ENCODE peak calls at places on chromosomes 13 and 19, in eight cellular contexts. X is left ventricle myocardium inferior, B is esophagus squamous epithelium, Y is ovary, N is PC-3, K is OCI-LY7, V is T-helper 17 cell, Z is pancreas. R is an unnamed sample. For H3K9me3, the result is how much of the 10 kb centered on the place peaks cover.

GRCh38 chr19:20482721-20483120 is 82.9 kb downstream of the ZNF737 start:
- DNase-seq in Y (no peak), Z (no peak), V (no peak), X (no peak), N (no peak), B (no peak), K (peak), R (no peak)

GRCh38 chr13:75513271-75513670 is 24.4 kb downstream of the COMMD6 start:
- DNase-seq in N (no peak), V (no peak), Y (no peak), Z (no peak), K (no peak), B (no peak), X (no peak), R (no peak)

GRCh38 chr19:10086904-10087256 is 763 bp downstream of the SHFL start:
- DNase-seq in B (no peak), N (no peak), V (peak), K (no peak), Y (peak), Z (peak), X (no peak), R (no peak)

GRCh38 chr13:30739646-30740642 is 4.6 kb downstream of the ALOX5AP start:
- DNase-seq in K (peak), N (peak), Z (no peak), Y (no peak), X (no peak), B (no peak), V (peak), R (no peak)

GRCh38 chr13:35592457-35592856 is 116.0 kb upstream of the MAB21L1 start:
- DNase-seq in X (no peak), Y (no peak), N (no peak), V (no peak), B (no peak), K (no peak), Z (no peak), R (no peak)

GRCh38 chr19:5452594-5453565 is 2.3 kb upstream of the ZNRF4 start:
- DNase-seq in Z (no peak), B (no peak), V (no peak), X (no peak), K (peak), Y (no peak), N (peak), R (no peak)

GRCh38 chr13:35470671-35471465 is 5.6 kb downstream of the MAB21L1 start:
- DNase-seq in N (no peak), K (no peak), X (peak), Z (peak), Y (peak), V (no peak), B (no peak), R (no peak)

GRCh38 chr19:53977991-53978731 is 13.3 kb upstream of the CACNG6 start:
- DNase-seq in V (no peak), Y (no peak), K (no peak), B (no peak), N (peak), X (peak), Z (no peak), R (peak)

GRCh38 chr19:3575260-3575741 is 2.6 kb downstream of the HMG20B start:
- DNase-seq in Z (peak), V (no peak), B (no peak), Y (no peak), X (no peak), K (no peak), N (no peak), R (no peak)

GRCh38 chr19:54518844-54519243 is 16.2 kb downstream of the LAIR2 start:
- DNase-seq in X (no peak), N (peak), B (no peak), V (no peak), Y (no peak), K (no peak), Z (no peak), R (no peak)

GRCh38 chr19:1561236-1561842 is 6.8 kb downstream of the MEX3D start:
- DNase-seq in B (no peak), X (no peak), Z (peak), K (no peak), Y (no peak), V (no peak), N (no peak), R (no peak)

GRCh38 chr19:3289971-3290569 is 65.6 kb downstream of the CELF5 start:
- DNase-seq in B (no peak), Z (no peak), N (peak), Y (no peak), V (no peak), X (no peak), K (no peak), R (no peak)

GRCh38 chr13:73035660-73036059 is 23.1 kb upstream of the KLF5 start:
- DNase-seq in X (no peak), K (no peak), Y (no peak), Z (no peak), B (no peak), N (no peak), V (no peak), R (no peak)

GRCh38 chr19:50624949-50625600 is 14.6 kb downstream of the SYT3 start:
- DNase-seq in B (no peak), V (no peak), K (no peak), X (no peak), Z (no peak), Y (no peak), N (no peak), R (no peak)

GRCh38 chr13:86038490-86038889 is 239.3 kb upstream of the SLITRK6 start:
- DNase-seq in V (no peak), Z (no peak), Y (no peak), B (no peak), K (no peak), N (no peak), X (no peak), R (no peak)

GRCh38 chr13:20389696-20390525 is 135.7 kb downstream of the CRYL1 start:
- DNase-seq in N (no peak), K (no peak), B (no peak), Y (no peak), X (no peak), V (no peak), Z (no peak), R (no peak)

GRCh38 chr13:96984061-96984508 is 10.2 kb downstream of the OXGR1 start:
- DNase-seq in Y (no peak), B (no peak), N (peak), V (no peak), K (no peak), Z (peak), X (no peak), R (no peak)

GRCh38 chr13:109196896-109197295 is 567.5 kb downstream of the MYO16 start:
- DNase-seq in N (no peak), B (no peak), X (no peak), Y (no peak), K (no peak), Z (no peak), V (no peak), R (no peak)

GRCh38 chr13:28257305-28257704 is 119.0 kb downstream of the PAN3 start:
- DNase-seq in V (no peak), B (no peak), X (no peak), K (no peak), Y (no peak), N (no peak), Z (no peak), R (no peak)

GRCh38 chr13:39881887-39882286 is 226.4 kb downstream of the COG6 start:
- DNase-seq in Y (no peak), B (no peak), N (no peak), X (no peak), V (no peak), Z (no peak), K (no peak), R (no peak)

GRCh38 chr13:44172411-44172810 is 201.2 kb upstream of the SERP2 start:
- DNase-seq in B (no peak), V (no peak), N (peak), X (no peak), K (no peak), Y (no peak), Z (no peak), R (no peak)

GRCh38 chr19:56111601-56112312 is 9.3 kb downstream of the ZNF787 start:
- DNase-seq in V (no peak), B (no peak), Z (peak), K (no peak), X (peak), N (no peak), Y (no peak), R (peak)

GRCh38 chr13:35714096-35714495 is 237.6 kb upstream of the MAB21L1 start:
- DNase-seq in Z (no peak), X (no peak), V (no peak), B (no peak), Y (no peak), N (no peak), K (no peak), R (no peak)

DNA sequence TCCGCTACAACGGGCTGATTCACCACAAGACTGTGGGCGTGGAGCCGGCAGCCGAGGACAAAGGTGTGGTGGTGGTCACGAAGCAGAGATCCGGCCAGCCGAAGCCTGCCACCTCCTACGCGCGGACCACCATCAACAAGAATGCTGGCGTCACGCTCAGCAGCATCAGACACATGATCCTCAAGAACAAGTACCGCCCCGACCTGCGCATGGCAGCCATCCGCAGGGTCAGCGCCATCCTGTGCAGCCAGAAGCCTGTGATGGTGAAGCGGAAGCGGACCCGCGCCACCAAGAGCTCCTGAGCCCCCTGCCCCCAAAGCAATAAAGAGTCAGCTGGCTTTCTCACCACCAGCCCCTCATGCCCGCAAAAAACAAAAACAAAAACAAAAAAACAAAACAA is 34.4 kb downstream of the ZNF44 start:
- DNase-seq in B (no peak), V (no peak), Y (no peak), N (no peak), X (no peak), K (no peak), Z (no peak), R (no peak)
- H3K9me3 ChIP-seq in B (half or more), V (under half), Y (under half), N (under half), X (half or more), K (under half), Z (under half), R (under half)

GRCh38 chr19:23065306-23065705 is 51.5 kb upstream of the ZNF730 start:
- DNase-seq in Z (no peak), N (no peak), X (no peak), Y (no peak), V (no peak), K (no peak), B (no peak), R (no peak)
- H3K9me3 ChIP-seq in Z (under half), N (under half), X (under half), Y (under half), V (under half), K (under half), B (under half), R (under half)

GRCh38 chr19:37655689-37656491 is 625 bp upstream of the ZFP30 start:
- DNase-seq in Z (peak), Y (peak), V (peak), K (peak), X (peak), N (peak), B (peak), R (peak)

GRCh38 chr19:37654118-37654517 is 1.1 kb downstream of the ZFP30 start:
- DNase-seq in V (no peak), B (no peak), K (no peak), Z (no peak), X (no peak), N (no peak), Y (no peak), R (no peak)

GRCh38 chr19:37654833-37655688 is at the start of gene ZFP30:
- DNase-seq in B (peak), Z (peak), K (peak), V (peak), Y (peak), N (peak), X (peak), R (peak)

DNA sequence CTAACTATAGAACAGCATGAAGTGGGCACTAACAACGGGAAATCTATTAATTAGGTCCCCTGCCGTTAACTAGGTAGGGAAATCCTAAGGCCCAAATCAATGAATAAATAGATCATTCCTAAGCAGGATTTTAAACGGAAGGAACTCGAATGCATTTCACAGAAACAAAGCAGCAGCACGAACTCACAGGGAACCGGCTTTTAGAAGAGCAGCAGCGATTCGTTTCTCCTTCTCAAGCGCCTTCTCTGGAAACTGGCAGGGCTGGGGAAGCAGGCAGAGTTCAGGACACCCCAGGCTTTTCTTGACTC is 786 bp downstream of the ZFP30 start:
- DNase-seq in N (peak), V (no peak), B (no peak), X (no peak), K (peak), Y (no peak), Z (no peak), R (no peak)
- H3K9me3 ChIP-seq in N (under half), V (under half), B (under half), X (under half), K (under half), Y (under half), Z (under half), R (under half)

GRCh38 chr19:58086825-58087710 is 11.0 kb downstream of the ZSCAN18 start:
- DNase-seq in N (no peak), Y (no peak), K (no peak), Z (no peak), B (no peak), V (no peak), X (no peak), R (no peak)
- H3K9me3 ChIP-seq in N (under half), Y (under half), K (under half), Z (under half), B (half or more), V (under half), X (half or more), R (under half)

GRCh38 chr19:21491161-21491560 is 14.2 kb upstream of the ZNF429 start:
- DNase-seq in N (no peak), K (no peak), V (no peak), X (no peak), Z (no peak), Y (no peak), B (no peak), R (no peak)
- H3K9me3 ChIP-seq in N (under half), K (under half), V (under half), X (under half), Z (under half), Y (under half), B (under half), R (under half)

DNA sequence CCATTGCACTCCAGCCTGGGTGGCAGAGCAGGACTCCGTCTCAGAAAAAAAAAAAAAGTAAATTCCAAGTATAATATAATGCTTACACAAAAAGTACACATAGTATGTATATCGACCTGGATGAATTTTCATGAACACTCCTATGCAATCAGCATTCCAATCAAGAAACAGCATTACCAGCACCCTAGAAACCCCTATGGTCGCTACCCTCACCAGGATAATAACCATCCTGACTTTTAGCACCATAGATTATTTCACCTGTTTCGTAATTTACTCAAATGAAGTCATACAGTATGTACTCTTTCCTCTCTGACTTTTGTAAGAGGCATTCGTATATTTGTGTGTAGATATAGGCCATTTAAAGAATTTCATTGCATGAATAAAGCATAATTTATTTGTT is 47.6 kb downstream of the PCDH8 start:
- DNase-seq in V (no peak), B (no peak), X (no peak), N (no peak), Y (no peak), Z (no peak), K (no peak), R (no peak)
- H3K9me3 ChIP-seq in V (under half), B (under half), X (under half), N (under half), Y (under half), Z (under half), K (under half), R (under half)

GRCh38 chr13:113724780-113725315 is 34.2 kb upstream of the TMEM255B start:
- DNase-seq in Z (peak), B (peak), K (peak), N (peak), Y (peak), V (peak), X (peak), R (peak)
- H3K9me3 ChIP-seq in Z (under half), B (under half), K (under half), N (under half), Y (under half), V (under half), X (under half), R (under half)

DNA sequence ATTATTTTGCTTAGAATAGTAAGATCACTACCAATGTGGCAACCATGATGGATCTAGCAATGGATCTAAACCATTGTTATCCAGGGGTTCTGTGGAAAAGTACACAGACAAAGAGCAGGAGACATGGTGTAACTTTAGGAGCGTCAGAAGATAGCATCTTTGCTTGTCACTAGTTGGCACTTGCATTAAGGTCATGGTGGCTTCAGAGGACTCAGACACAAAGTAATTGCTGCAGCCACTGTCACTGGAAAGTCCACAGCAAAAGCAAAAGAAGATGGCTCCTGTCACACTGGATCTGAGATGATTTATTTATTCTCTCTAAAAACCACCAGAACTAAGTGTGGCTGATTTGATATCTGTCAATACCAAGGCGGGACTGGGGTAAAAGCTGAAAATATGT is 93.3 kb upstream of the PCDH20 start:
- DNase-seq in Y (no peak), N (no peak), B (no peak), V (no peak), X (no peak), K (no peak), Z (no peak), R (no peak)
- H3K9me3 ChIP-seq in Y (under half), N (under half), B (under half), V (under half), X (under half), K (under half), Z (under half), R (under half)

GRCh38 chr19:14796021-14796420 is 17.7 kb upstream of the ADGRE2 start:
- DNase-seq in B (no peak), N (no peak), Z (no peak), X (no peak), K (no peak), V (no peak), Y (no peak), R (no peak)
- H3K9me3 ChIP-seq in B (under half), N (under half), Z (under half), X (under half), K (under half), V (under half), Y (under half), R (under half)

R was measured in right lobe of liver.